ENCODE peak calls at places on chromosomes 5 and 9, in five cellular contexts. One of them, this sample, is unnamed.

GRCh38 chr5:83472213-83472507 is 616 bp downstream of the VCAN start:
- DNase-seq in fibroblast of mammary gland: no peak
- DNase-seq in gastrocnemius medialis: no peak
- DNase-seq in HS-5: no peak
- DNase-seq in transverse colon: no peak
- DNase-seq in this sample: no peak

GRCh38 chr9:34059231-34059720 is 10.6 kb upstream of the UBAP2 start:
- DNase-seq in fibroblast of mammary gland: no peak
- DNase-seq in gastrocnemius medialis: no peak
- DNase-seq in transverse colon: no peak
- DNase-seq in HS-5: no peak
- DNase-seq in this sample: no peak

GRCh38 chr5:5351288-5352089 is 71.0 kb upstream of the ICE1 start:
- DNase-seq in transverse colon: no peak
- DNase-seq in HS-5: no peak
- DNase-seq in fibroblast of mammary gland: peak
- DNase-seq in gastrocnemius medialis: no peak
- DNase-seq in this sample: no peak

GRCh38 chr5:114789773-114790402 is 379.8 kb downstream of the TRIM36 start:
- DNase-seq in transverse colon: no peak
- DNase-seq in fibroblast of mammary gland: peak
- DNase-seq in HS-5: peak
- DNase-seq in gastrocnemius medialis: no peak
- DNase-seq in this sample: no peak

GRCh38 chr5:171630047-171630669 is 155.5 kb upstream of the SMIM23 start:
- DNase-seq in transverse colon: peak
- DNase-seq in HS-5: no peak
- DNase-seq in gastrocnemius medialis: no peak
- DNase-seq in fibroblast of mammary gland: peak
- DNase-seq in this sample: no peak

GRCh38 chr5:146240951-146241350 is 37.5 kb downstream of the RBM27 start:
- DNase-seq in gastrocnemius medialis: no peak
- DNase-seq in transverse colon: no peak
- DNase-seq in fibroblast of mammary gland: peak
- DNase-seq in HS-5: no peak
- DNase-seq in this sample: no peak

GRCh38 chr5:175479125-175479881 is 943 bp downstream of the SFXN1 start:
- DNase-seq in transverse colon: peak
- DNase-seq in fibroblast of mammary gland: no peak
- DNase-seq in gastrocnemius medialis: no peak
- DNase-seq in HS-5: peak
- DNase-seq in this sample: peak

GRCh38 chr5:103224894-103225246 is 33.7 kb upstream of the MACIR start:
- DNase-seq in HS-5: no peak
- DNase-seq in gastrocnemius medialis: no peak
- DNase-seq in fibroblast of mammary gland: no peak
- DNase-seq in transverse colon: no peak
- DNase-seq in this sample: no peak

GRCh38 chr5:91177639-91178038 is 205.5 kb downstream of the ARRDC3 start:
- DNase-seq in HS-5: no peak
- DNase-seq in transverse colon: no peak
- DNase-seq in fibroblast of mammary gland: peak
- DNase-seq in gastrocnemius medialis: no peak
- DNase-seq in this sample: no peak

GRCh38 chr9:128257086-128257825 is 18.6 kb downstream of the GOLGA2 start:
- DNase-seq in HS-5: no peak
- DNase-seq in fibroblast of mammary gland: no peak
- DNase-seq in gastrocnemius medialis: no peak
- DNase-seq in transverse colon: no peak
- DNase-seq in this sample: no peak

GRCh38 chr5:45277860-45278259 is 418.3 kb downstream of the HCN1 start:
- DNase-seq in gastrocnemius medialis: no peak
- DNase-seq in transverse colon: no peak
- DNase-seq in HS-5: no peak
- DNase-seq in fibroblast of mammary gland: no peak
- DNase-seq in this sample: no peak

GRCh38 chr5:180636403-180637075 is 12.9 kb downstream of the FLT4 start:
- DNase-seq in fibroblast of mammary gland: peak
- DNase-seq in HS-5: no peak
- DNase-seq in transverse colon: no peak
- DNase-seq in gastrocnemius medialis: no peak
- DNase-seq in this sample: no peak

GRCh38 chr5:82413302-82414042 is 135.3 kb upstream of the RPS23 start:
- DNase-seq in transverse colon: no peak
- DNase-seq in gastrocnemius medialis: no peak
- DNase-seq in fibroblast of mammary gland: peak
- DNase-seq in HS-5: peak
- DNase-seq in this sample: no peak

GRCh38 chr5:31781772-31782171 is 142.8 kb downstream of the PDZD2 start:
- DNase-seq in gastrocnemius medialis: no peak
- DNase-seq in fibroblast of mammary gland: no peak
- DNase-seq in transverse colon: no peak
- DNase-seq in HS-5: no peak
- DNase-seq in this sample: no peak

GRCh38 chr5:51096859-51097258 is 286.4 kb upstream of the ISL1 start:
- DNase-seq in HS-5: no peak
- DNase-seq in gastrocnemius medialis: no peak
- DNase-seq in fibroblast of mammary gland: no peak
- DNase-seq in transverse colon: no peak
- DNase-seq in this sample: no peak

GRCh38 chr9:83062653-83063527 is at the start of gene RASEF:
- DNase-seq in transverse colon: peak
- DNase-seq in gastrocnemius medialis: no peak
- DNase-seq in fibroblast of mammary gland: no peak
- DNase-seq in HS-5: no peak
- DNase-seq in this sample: no peak

GRCh38 chr9:93206576-93207155 is 22.7 kb downstream of the WNK2 start:
- DNase-seq in transverse colon: no peak
- DNase-seq in HS-5: no peak
- DNase-seq in gastrocnemius medialis: no peak
- DNase-seq in fibroblast of mammary gland: no peak
- DNase-seq in this sample: no peak

GRCh38 chr9:35675732-35676392 is 2.1 kb downstream of the CA9 start:
- DNase-seq in gastrocnemius medialis: no peak
- DNase-seq in HS-5: no peak
- DNase-seq in transverse colon: peak
- DNase-seq in fibroblast of mammary gland: no peak
- DNase-seq in this sample: no peak

GRCh38 chr5:180790020-180790419 is 12.6 kb downstream of the MGAT1 start:
- DNase-seq in gastrocnemius medialis: no peak
- DNase-seq in transverse colon: no peak
- DNase-seq in fibroblast of mammary gland: peak
- DNase-seq in HS-5: no peak
- DNase-seq in this sample: no peak

GRCh38 chr9:128913048-128913900 is 7.5 kb upstream of the PHYHD1 start:
- DNase-seq in fibroblast of mammary gland: no peak
- DNase-seq in gastrocnemius medialis: no peak
- DNase-seq in HS-5: no peak
- DNase-seq in transverse colon: no peak
- DNase-seq in this sample: no peak

GRCh38 chr9:73056245-73056644 is 95.4 kb upstream of the ANXA1 start:
- DNase-seq in fibroblast of mammary gland: no peak
- DNase-seq in transverse colon: no peak
- DNase-seq in gastrocnemius medialis: no peak
- DNase-seq in HS-5: no peak
- DNase-seq in this sample: no peak

GRCh38 chr9:114189823-114190562 is 34.7 kb downstream of the COL27A1 start:
- DNase-seq in transverse colon: no peak
- DNase-seq in fibroblast of mammary gland: peak
- DNase-seq in HS-5: no peak
- DNase-seq in gastrocnemius medialis: no peak
- DNase-seq in this sample: no peak

GRCh38 chr5:122849746-122850145 is 4.3 kb downstream of the SNX24 start:
- DNase-seq in fibroblast of mammary gland: no peak
- DNase-seq in HS-5: no peak
- DNase-seq in gastrocnemius medialis: no peak
- DNase-seq in transverse colon: no peak
- DNase-seq in this sample: no peak

GRCh38 chr5:122311400-122311887 is 593 bp upstream of the SNCAIP start:
- DNase-seq in fibroblast of mammary gland: no peak
- DNase-seq in transverse colon: no peak
- DNase-seq in gastrocnemius medialis: no peak
- DNase-seq in HS-5: no peak
- DNase-seq in this sample: peak

GRCh38 chr5:142316051-142316450 is 8.8 kb downstream of the SPRY4 start:
- DNase-seq in fibroblast of mammary gland: peak
- DNase-seq in gastrocnemius medialis: no peak
- DNase-seq in HS-5: no peak
- DNase-seq in transverse colon: no peak
- DNase-seq in this sample: no peak

GRCh38 chr5:142984525-142984924 is 214.3 kb downstream of the ARHGAP26 start:
- DNase-seq in transverse colon: no peak
- DNase-seq in fibroblast of mammary gland: no peak
- DNase-seq in gastrocnemius medialis: no peak
- DNase-seq in HS-5: no peak
- DNase-seq in this sample: no peak

GRCh38 chr5:160269017-160269416 is 39.7 kb downstream of the FABP6 start:
- DNase-seq in transverse colon: peak
- DNase-seq in gastrocnemius medialis: peak
- DNase-seq in fibroblast of mammary gland: peak
- DNase-seq in HS-5: no peak
- DNase-seq in this sample: peak

GRCh38 chr5:8012131-8012977 is 143.4 kb downstream of the MTRR start:
- DNase-seq in gastrocnemius medialis: no peak
- DNase-seq in HS-5: no peak
- DNase-seq in fibroblast of mammary gland: no peak
- DNase-seq in transverse colon: no peak
- DNase-seq in this sample: no peak

GRCh38 chr9:126009047-126009446 is 261.9 kb downstream of the PBX3 start:
- DNase-seq in gastrocnemius medialis: no peak
- DNase-seq in transverse colon: no peak
- DNase-seq in fibroblast of mammary gland: peak
- DNase-seq in HS-5: no peak
- DNase-seq in this sample: no peak